ENCODE peak calls at places on chromosomes 11 and 22, in four cellular contexts. J, Y, W and T are unnamed samples. For H3K27me3 and H3K36me3, the result is how much of the 10 kb centered on the place peaks cover.

GRCh38 chr11:36009469-36009868 is 65.6 kb downstream of the LDLRAD3 start:
- DNase-seq in J (peak), Y (peak), W (no peak), T (no peak)

GRCh38 chr11:1503708-1504104 is 17.1 kb upstream of the MOB2 start:
- DNase-seq in J (no peak), Y (no peak), W (peak), T (peak)

GRCh38 chr22:27580311-27580897 is 221.2 kb downstream of the MN1 start:
- DNase-seq in J (no peak), Y (no peak), W (no peak), T (no peak)

GRCh38 chr22:49894321-49895072 is 23.7 kb downstream of the ALG12 start:
- DNase-seq in J (no peak), Y (no peak), W (no peak), T (no peak)

GRCh38 chr11:116792869-116793475 is 1.3 kb upstream of the APOA5 start:
- DNase-seq in J (peak), Y (peak), W (no peak), T (no peak)

GRCh38 chr11:99197477-99197876 is 176.7 kb downstream of the CNTN5 start:
- DNase-seq in J (no peak), Y (no peak), W (no peak), T (no peak)

GRCh38 chr11:93123351-93123898 is 74.4 kb downstream of the SLC36A4 start:
- DNase-seq in J (peak), Y (no peak), W (no peak), T (no peak)

GRCh38 chr11:103608566-103608965 is 427.9 kb upstream of the DDI1 start:
- DNase-seq in J (peak), Y (no peak), W (no peak), T (no peak)

GRCh38 chr22:44363214-44363979 is 50.6 kb upstream of the SHISAL1 start:
- DNase-seq in J (peak), Y (peak), W (peak), T (peak)

GRCh38 chr11:16047073-16047472 is 309.3 kb downstream of the SOX6 start:
- DNase-seq in J (no peak), Y (no peak), W (no peak), T (no peak)

GRCh38 chr22:36616682-36617081 is 86.9 kb downstream of the CACNG2 start:
- DNase-seq in J (no peak), Y (no peak), W (no peak), T (no peak)

GRCh38 chr22:48359613-48359965 is 1468.1 kb downstream of the BRD1 start:
- DNase-seq in J (no peak), Y (no peak), W (no peak), T (no peak)

GRCh38 chr11:69251639-69252493 is 42.1 kb upstream of the MYEOV start:
- DNase-seq in J (no peak), Y (no peak), W (no peak), T (no peak)

GRCh38 chr11:1553808-1554594 is 18.1 kb downstream of the DUSP8 start:
- DNase-seq in J (no peak), Y (no peak), W (no peak), T (peak)

GRCh38 chr11:42625757-42626156 is 686.0 kb upstream of the API5 start:
- DNase-seq in J (no peak), Y (no peak), W (no peak), T (no peak)

GRCh38 chr22:41301085-41302015 is at the start of gene ZC3H7B:
- DNase-seq in J (peak), Y (no peak), W (peak), T (peak)

GRCh38 chr11:69083531-69084247 is 35.0 kb downstream of the TPCN2 start:
- DNase-seq in J (no peak), Y (no peak), W (no peak), T (no peak)

GRCh38 chr22:31230155-31230870 is 18.2 kb downstream of the LIMK2 start:
- DNase-seq in J (peak), Y (no peak), W (no peak), T (no peak)

DNA sequence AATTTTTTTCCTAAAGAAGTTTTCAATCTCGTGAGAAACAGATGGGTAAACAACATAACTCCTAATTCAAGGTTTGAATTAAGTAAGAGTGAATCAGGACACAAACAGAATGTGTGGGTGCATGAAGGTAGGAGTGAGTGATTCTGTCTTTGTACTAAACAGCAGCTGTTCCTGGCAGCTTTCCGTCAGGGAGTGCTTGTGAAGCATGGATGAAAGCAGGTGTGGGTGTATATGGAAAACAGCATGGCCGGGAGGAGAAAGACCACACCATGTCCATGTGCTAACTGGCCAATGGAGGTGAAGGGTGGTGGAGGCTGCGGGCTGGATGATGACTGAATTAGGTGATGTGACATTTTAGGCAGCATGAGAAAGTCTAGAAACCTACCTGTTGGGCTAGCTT is 49.6 kb downstream of the BARX2 start:
- DNase-seq in J (no peak), Y (no peak), W (no peak), T (no peak)
- H3K27me3 ChIP-seq in J (under half), Y (under half), W (under half), T (under half)

DNA sequence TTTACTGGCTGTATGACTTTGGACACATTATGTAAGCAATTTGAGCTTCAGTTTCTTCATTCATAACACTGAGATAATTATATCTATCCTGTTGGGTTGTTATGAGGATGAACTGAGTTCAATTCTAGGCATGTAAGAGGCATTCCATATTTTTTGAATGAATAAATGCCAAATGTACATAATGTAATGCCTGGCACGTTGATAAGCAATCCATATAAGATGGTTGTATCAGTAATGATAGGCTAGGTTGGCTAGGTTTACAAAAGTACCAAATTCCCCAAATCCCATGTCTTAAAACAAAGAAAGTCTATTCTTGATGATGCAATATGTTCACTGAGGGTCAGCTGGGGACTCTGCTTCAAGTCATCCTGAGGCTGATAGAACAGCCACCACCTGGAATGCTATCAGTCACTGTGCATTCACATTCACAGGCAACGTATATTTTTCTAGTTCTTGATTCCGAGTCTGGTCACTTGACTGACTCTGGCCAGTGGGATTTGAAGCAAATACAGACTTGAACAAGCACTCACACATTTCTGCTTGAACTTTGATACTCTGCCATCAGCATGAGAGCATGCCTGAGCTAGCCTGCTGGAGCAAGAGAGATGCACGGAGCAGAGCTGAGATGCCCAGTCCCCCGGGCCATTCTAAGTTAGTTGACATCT is 104.0 kb upstream of the TIMP3 start:
- DNase-seq in J (no peak), Y (no peak), W (no peak), T (no peak)
- H3K36me3 ChIP-seq in J (under half), Y (under half), W (under half), T (under half)

GRCh38 chr22:39242809-39243442 is 1.9 kb downstream of the PDGFB start:
- DNase-seq in J (no peak), Y (no peak), W (no peak), T (peak)
- H3K27me3 ChIP-seq in J (half or more), Y (under half), W (under half), T (under half)

DNA sequence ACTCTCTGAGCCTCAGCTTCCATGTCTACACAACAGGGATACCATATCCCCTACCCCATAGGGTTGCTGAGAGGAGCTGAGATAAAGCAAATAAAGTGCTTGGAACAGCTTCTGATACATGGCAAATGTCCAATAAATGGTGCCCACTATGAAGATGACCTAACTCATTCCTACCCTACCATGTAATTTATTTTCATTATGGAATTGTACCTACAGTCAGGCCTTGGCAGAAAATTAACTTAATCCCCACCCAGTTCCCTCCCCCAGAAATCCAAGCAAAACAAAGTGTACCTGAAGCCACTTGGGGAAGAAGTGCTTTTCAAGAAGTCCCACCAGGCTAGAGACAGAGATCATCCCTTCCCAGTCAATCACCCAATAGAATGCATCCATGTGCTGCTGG is 10.8 kb downstream of the SRRD start:
- DNase-seq in J (no peak), Y (no peak), W (no peak), T (no peak)
- H3K36me3 ChIP-seq in J (under half), Y (under half), W (half or more), T (under half)

DNA sequence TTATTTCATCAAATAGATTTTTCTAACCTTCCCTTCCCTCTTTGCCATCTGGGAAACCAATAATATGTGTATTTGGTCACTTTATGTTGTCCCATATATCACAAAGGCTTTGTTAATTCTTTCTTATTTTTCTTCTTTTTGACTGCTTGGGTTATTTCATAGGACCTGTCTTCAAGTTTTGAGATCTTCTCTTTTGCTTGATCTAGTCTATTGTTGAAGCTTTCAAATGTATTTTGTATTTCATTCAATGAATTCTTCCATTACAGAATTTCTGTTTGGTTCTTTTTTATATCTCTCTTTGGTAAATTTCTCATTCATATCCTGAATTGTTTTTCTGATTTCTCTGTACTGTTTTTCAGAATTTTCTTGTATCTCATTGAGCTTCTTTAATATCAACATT is 132.1 kb downstream of the FCHSD2 start:
- DNase-seq in J (no peak), Y (no peak), W (no peak), T (no peak)
- H3K27me3 ChIP-seq in J (under half), Y (under half), W (under half), T (under half)

DNA sequence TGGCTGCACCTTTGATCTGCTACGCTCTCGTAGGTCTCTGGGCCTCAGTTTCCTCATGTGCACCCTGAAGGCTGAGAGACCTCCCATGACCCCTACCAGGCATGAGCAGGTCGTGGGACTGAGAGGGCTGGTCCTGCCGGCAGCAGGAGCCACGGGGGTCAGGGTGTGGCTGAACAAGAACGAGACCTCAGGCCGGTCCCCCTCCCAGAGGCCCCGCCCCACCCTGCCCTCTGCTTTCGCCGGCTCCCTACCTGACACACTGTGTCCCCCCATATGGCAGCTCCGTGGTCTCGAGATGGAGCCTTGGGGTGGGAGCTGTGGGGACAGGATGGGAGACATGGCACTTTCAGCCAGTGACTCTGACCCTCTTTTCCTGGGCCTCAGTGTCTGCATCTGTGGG is 40.6 kb downstream of the CDKN1C start:
- DNase-seq in J (no peak), Y (no peak), W (no peak), T (no peak)
- H3K36me3 ChIP-seq in J (under half), Y (under half), W (under half), T (under half)

GRCh38 chr11:371051-371450 is 1.8 kb downstream of the B4GALNT4 start:
- DNase-seq in J (no peak), Y (no peak), W (no peak), T (peak)
- H3K27me3 ChIP-seq in J (under half), Y (under half), W (under half), T (under half)

GRCh38 chr11:114316980-114317675 is 20.9 kb downstream of the NNMT start:
- DNase-seq in J (no peak), Y (no peak), W (peak), T (no peak)

GRCh38 chr11:114317738-114318137 is 21.5 kb downstream of the NNMT start:
- DNase-seq in J (peak), Y (no peak), W (no peak), T (no peak)

GRCh38 chr11:114318361-114318760 is 22.2 kb downstream of the NNMT start:
- DNase-seq in J (no peak), Y (no peak), W (no peak), T (no peak)

GRCh38 chr11:114314096-114314495 is 17.9 kb downstream of the NNMT start:
- DNase-seq in J (no peak), Y (no peak), W (no peak), T (no peak)

DNA sequence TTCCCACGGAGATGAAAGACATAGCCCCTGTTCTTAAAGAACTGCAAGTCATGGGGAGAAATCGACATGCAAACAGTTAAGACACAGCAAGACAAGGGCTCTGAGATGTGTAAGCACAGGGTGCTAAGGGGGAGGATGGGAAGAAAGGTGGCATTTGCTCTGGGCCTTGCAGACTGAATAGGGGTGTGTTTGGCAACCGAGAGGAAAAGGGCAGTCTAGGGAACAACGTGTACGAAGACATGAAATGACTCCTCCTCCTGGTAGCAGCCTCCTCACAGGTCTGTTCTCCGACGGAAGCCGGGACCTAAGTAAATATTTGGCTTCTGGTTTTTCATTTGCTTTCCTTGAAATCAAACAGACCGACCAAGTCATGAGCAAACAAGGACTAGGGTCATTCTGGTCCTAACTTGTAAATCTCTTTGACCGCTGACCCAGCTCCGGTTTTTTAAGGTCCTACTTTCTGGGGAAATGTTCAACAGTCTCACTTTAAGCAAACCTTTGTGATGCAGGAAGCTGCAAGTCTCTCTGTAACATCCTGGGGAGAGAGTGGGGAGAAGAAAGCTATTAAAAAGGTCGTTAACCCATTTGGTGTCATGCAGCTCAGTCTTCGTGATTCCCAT is 19.7 kb downstream of the NNMT start:
- DNase-seq in J (no peak), Y (no peak), W (no peak), T (no peak)
- H3K36me3 ChIP-seq in J (under half), Y (under half), W (under half), T (under half)